ENCODE peak calls at places on chromosome 21, in ten cellular contexts. One of them, this sample, is unnamed.

GRCh38 chr21:44900559-44901251 is 20.0 kb downstream of the ITGB2 start:
- DNase-seq in HEK293T: no peak
- DNase-seq in heart left ventricle: no peak
- DNase-seq in HL-60: no peak
- DNase-seq in Daoy: no peak
- DNase-seq in T-helper 2 cell: no peak
- DNase-seq in RKO: no peak
- DNase-seq in T-helper 9 cell: no peak
- DNase-seq in kidney glomerular epithelial cell: no peak
- DNase-seq in activated naive CD4-positive, alpha-beta T cell treated with Interleukin-2 at 50 U/mL for 16 hours: no peak
- DNase-seq in this sample: no peak

GRCh38 chr21:25396135-25396711 is 211.1 kb downstream of the MRPL39 start:
- DNase-seq in HEK293T: no peak
- DNase-seq in heart left ventricle: no peak
- DNase-seq in HL-60: no peak
- DNase-seq in Daoy: no peak
- DNase-seq in T-helper 2 cell: no peak
- DNase-seq in RKO: no peak
- DNase-seq in T-helper 9 cell: no peak
- DNase-seq in kidney glomerular epithelial cell: no peak
- DNase-seq in activated naive CD4-positive, alpha-beta T cell treated with Interleukin-2 at 50 U/mL for 16 hours: peak
- DNase-seq in this sample: no peak

GRCh38 chr21:15363921-15364320 is 299.1 kb upstream of the NRIP1 start:
- DNase-seq in HEK293T: no peak
- DNase-seq in heart left ventricle: no peak
- DNase-seq in HL-60: no peak
- DNase-seq in Daoy: no peak
- DNase-seq in T-helper 2 cell: no peak
- DNase-seq in RKO: no peak
- DNase-seq in T-helper 9 cell: no peak
- DNase-seq in kidney glomerular epithelial cell: no peak
- DNase-seq in activated naive CD4-positive, alpha-beta T cell treated with Interleukin-2 at 50 U/mL for 16 hours: no peak
- DNase-seq in this sample: no peak

GRCh38 chr21:46078984-46079356 is 18.9 kb upstream of the COL6A2 start:
- DNase-seq in HEK293T: no peak
- DNase-seq in heart left ventricle: no peak
- DNase-seq in HL-60: no peak
- DNase-seq in Daoy: no peak
- DNase-seq in T-helper 2 cell: no peak
- DNase-seq in RKO: no peak
- DNase-seq in T-helper 9 cell: no peak
- DNase-seq in kidney glomerular epithelial cell: no peak
- DNase-seq in activated naive CD4-positive, alpha-beta T cell treated with Interleukin-2 at 50 U/mL for 16 hours: no peak
- DNase-seq in this sample: no peak

GRCh38 chr21:45366931-45367401 is 38.0 kb upstream of the COL18A1 start:
- DNase-seq in HEK293T: no peak
- DNase-seq in heart left ventricle: peak
- DNase-seq in HL-60: no peak
- DNase-seq in Daoy: peak
- DNase-seq in T-helper 2 cell: no peak
- DNase-seq in RKO: peak
- DNase-seq in T-helper 9 cell: no peak
- DNase-seq in kidney glomerular epithelial cell: peak
- DNase-seq in activated naive CD4-positive, alpha-beta T cell treated with Interleukin-2 at 50 U/mL for 16 hours: no peak
- DNase-seq in this sample: no peak

GRCh38 chr21:26388731-26389231 is 184.3 kb downstream of the CYYR1 start:
- DNase-seq in HEK293T: no peak
- DNase-seq in heart left ventricle: no peak
- DNase-seq in HL-60: no peak
- DNase-seq in Daoy: no peak
- DNase-seq in T-helper 2 cell: no peak
- DNase-seq in RKO: peak
- DNase-seq in T-helper 9 cell: no peak
- DNase-seq in kidney glomerular epithelial cell: peak
- DNase-seq in activated naive CD4-positive, alpha-beta T cell treated with Interleukin-2 at 50 U/mL for 16 hours: no peak
- DNase-seq in this sample: no peak

GRCh38 chr21:41759214-41759840 is 7.5 kb downstream of the RIPK4 start:
- DNase-seq in HEK293T: no peak
- DNase-seq in heart left ventricle: no peak
- DNase-seq in HL-60: no peak
- DNase-seq in Daoy: peak
- DNase-seq in T-helper 2 cell: no peak
- DNase-seq in RKO: no peak
- DNase-seq in T-helper 9 cell: no peak
- DNase-seq in kidney glomerular epithelial cell: no peak
- DNase-seq in activated naive CD4-positive, alpha-beta T cell treated with Interleukin-2 at 50 U/mL for 16 hours: no peak
- DNase-seq in this sample: no peak

GRCh38 chr21:42237577-42237976 is 18.6 kb downstream of the ABCG1 start:
- DNase-seq in HEK293T: no peak
- DNase-seq in heart left ventricle: no peak
- DNase-seq in HL-60: no peak
- DNase-seq in Daoy: no peak
- DNase-seq in T-helper 2 cell: no peak
- DNase-seq in RKO: no peak
- DNase-seq in T-helper 9 cell: peak
- DNase-seq in kidney glomerular epithelial cell: no peak
- DNase-seq in activated naive CD4-positive, alpha-beta T cell treated with Interleukin-2 at 50 U/mL for 16 hours: peak
- DNase-seq in this sample: no peak

GRCh38 chr21:26106562-26106961 is 64.0 kb downstream of the APP start:
- DNase-seq in HEK293T: no peak
- DNase-seq in heart left ventricle: no peak
- DNase-seq in HL-60: no peak
- DNase-seq in Daoy: no peak
- DNase-seq in T-helper 2 cell: no peak
- DNase-seq in RKO: no peak
- DNase-seq in T-helper 9 cell: no peak
- DNase-seq in kidney glomerular epithelial cell: no peak
- DNase-seq in activated naive CD4-positive, alpha-beta T cell treated with Interleukin-2 at 50 U/mL for 16 hours: no peak
- DNase-seq in this sample: no peak

GRCh38 chr21:18608226-18608625 is 204.6 kb upstream of the TMPRSS15 start:
- DNase-seq in HEK293T: no peak
- DNase-seq in heart left ventricle: no peak
- DNase-seq in HL-60: no peak
- DNase-seq in Daoy: no peak
- DNase-seq in T-helper 2 cell: no peak
- DNase-seq in RKO: no peak
- DNase-seq in T-helper 9 cell: no peak
- DNase-seq in kidney glomerular epithelial cell: no peak
- DNase-seq in activated naive CD4-positive, alpha-beta T cell treated with Interleukin-2 at 50 U/mL for 16 hours: no peak
- DNase-seq in this sample: no peak

This sample was measured in CD14-positive monocyte.